ENCODE peak calls at places on chromosomes 1 and 21, in four cellular contexts. D, S, O and Q are unnamed samples.

GRCh38 chr1:44526295-44527073 is 121.4 kb downstream of the RNF220 start:
- DNase-seq in S (no peak), O (no peak), D (no peak), Q (no peak)

GRCh38 chr1:235054466-235054865 is 74.2 kb downstream of the TOMM20 start:
- DNase-seq in S (no peak), D (no peak), O (no peak), Q (no peak)

GRCh38 chr1:174938306-174939000 is 61.3 kb upstream of the CACYBP start:
- DNase-seq in D (no peak), S (no peak), O (no peak), Q (no peak)

GRCh38 chr21:43278359-43278758 is 109.6 kb downstream of the CRYAA start:
- DNase-seq in S (no peak), O (peak), D (no peak), Q (no peak)

GRCh38 chr1:48469616-48470500 is 2.1 kb downstream of the SPATA6 start:
- DNase-seq in D (peak), S (peak), O (peak), Q (peak)

GRCh38 chr1:104380003-104380402 is 630.3 kb downstream of the AMY1C start:
- DNase-seq in S (no peak), O (no peak), D (peak), Q (no peak)

GRCh38 chr1:208178091-208178529 is 66.1 kb downstream of the PLXNA2 start:
- DNase-seq in D (peak), O (no peak), S (no peak), Q (no peak)

GRCh38 chr1:189678779-189679178 is 798.9 kb downstream of the BRINP3 start:
- DNase-seq in S (no peak), O (no peak), D (no peak), Q (no peak)

GRCh38 chr1:83693409-83694126 is 305.4 kb downstream of the TTLL7 start:
- DNase-seq in S (peak), O (no peak), D (peak), Q (no peak)

GRCh38 chr1:46133181-46133658 is 791 bp upstream of the PIK3R3 start:
- DNase-seq in D (no peak), O (peak), S (no peak), Q (no peak)

GRCh38 chr1:153399401-153400055 is 8.7 kb upstream of the S100A8 start:
- DNase-seq in O (no peak), D (no peak), S (no peak), Q (no peak)

GRCh38 chr21:38916214-38916964 is 110.7 kb downstream of the ETS2 start:
- DNase-seq in S (no peak), O (no peak), D (no peak), Q (no peak)

DNA sequence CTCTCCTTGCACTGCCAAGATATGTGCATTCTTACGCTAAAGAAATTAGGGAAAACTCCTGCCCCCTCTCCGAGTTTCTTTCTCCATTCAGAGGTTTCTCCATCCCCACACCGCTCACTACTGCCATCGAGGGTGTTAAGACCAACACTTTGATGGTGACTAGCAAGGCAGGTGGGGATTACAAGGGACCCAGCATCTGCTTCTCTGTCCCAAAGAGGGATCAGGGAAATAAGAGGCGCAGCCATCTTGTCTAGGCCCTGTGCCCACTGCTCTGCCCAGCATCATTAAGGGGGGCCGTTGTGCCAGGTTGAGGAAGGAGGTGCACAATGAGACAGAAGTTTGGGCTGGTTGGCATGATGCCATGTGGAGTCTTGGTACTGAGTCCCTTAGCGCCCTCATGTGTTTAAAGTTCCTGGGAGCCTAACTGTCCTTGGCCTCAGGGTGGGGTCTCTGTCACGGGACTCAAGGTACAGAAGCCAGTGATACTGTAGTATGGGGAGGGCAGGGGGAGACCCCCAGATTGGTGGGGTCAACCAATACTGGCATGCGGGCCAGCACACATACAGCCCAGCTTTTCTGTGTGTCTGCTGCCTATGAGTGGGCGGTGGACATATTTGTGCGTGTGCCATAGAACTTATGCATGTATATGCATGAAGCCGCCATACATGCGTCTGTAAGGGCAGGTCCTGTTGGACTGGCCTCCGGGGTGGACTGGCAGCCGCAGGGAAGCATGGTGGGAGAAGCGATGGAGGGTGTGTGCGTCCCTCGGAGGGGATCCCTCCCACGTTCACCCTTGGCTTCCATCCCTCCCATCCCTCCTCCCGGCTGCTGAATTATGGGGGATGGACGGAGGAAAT is 5.5 kb downstream of the EFNA3 start:
- DNase-seq in O (no peak), S (no peak), D (peak), Q (no peak)
- TF ChIP-seq CTCF in O (no peak), S (no peak), D (peak), Q (peak)

GRCh38 chr1:156097499-156098178 is 15.4 kb upstream of the MEX3A start:
- DNase-seq in S (no peak), O (no peak), D (no peak), Q (no peak)
- H3K4me3 ChIP-seq in S (no peak), O (no peak), D (no peak), Q (no peak)

GRCh38 chr1:47442202-47442601 is 4.4 kb downstream of the FOXD2 start:
- DNase-seq in O (no peak), D (no peak), S (no peak), Q (no peak)
- TF ChIP-seq CTCF in O (no peak), D (no peak), S (no peak), Q (no peak)

GRCh38 chr1:28392027-28392652 is 22.6 kb downstream of the PHACTR4 start:
- DNase-seq in O (no peak), D (peak), S (no peak), Q (no peak)
- H3K4me3 ChIP-seq in O (no peak), D (no peak), S (no peak), Q (no peak)

GRCh38 chr1:151540982-151541377 is 871 bp downstream of the TUFT1 start:
- DNase-seq in S (peak), O (no peak), D (no peak), Q (no peak)
- TF ChIP-seq CTCF in S (no peak), O (no peak), D (no peak), Q (no peak)

GRCh38 chr1:26163684-26164035 is 4.8 kb downstream of the FAM110D start:
- DNase-seq in S (no peak), D (no peak), O (no peak), Q (no peak)
- H3K4me3 ChIP-seq in S (peak), D (peak), O (peak), Q (no peak)

GRCh38 chr1:204478921-204479320 is 15.7 kb downstream of the PIK3C2B start:
- DNase-seq in D (no peak), O (no peak), S (no peak), Q (no peak)

GRCh38 chr1:204477036-204477740 is 17.4 kb downstream of the PIK3C2B start:
- DNase-seq in O (no peak), D (no peak), S (no peak), Q (no peak)

GRCh38 chr1:204475651-204476432 is 18.8 kb downstream of the PIK3C2B start:
- DNase-seq in S (no peak), D (no peak), O (no peak), Q (no peak)

GRCh38 chr1:204478166-204478899 is 16.3 kb downstream of the PIK3C2B start:
- DNase-seq in S (no peak), O (no peak), D (no peak), Q (no peak)

GRCh38 chr1:204476563-204476962 is 18.0 kb downstream of the PIK3C2B start:
- DNase-seq in D (no peak), O (no peak), S (no peak), Q (no peak)
- TF ChIP-seq CTCF in D (no peak), O (no peak), S (peak), Q (no peak)

DNA sequence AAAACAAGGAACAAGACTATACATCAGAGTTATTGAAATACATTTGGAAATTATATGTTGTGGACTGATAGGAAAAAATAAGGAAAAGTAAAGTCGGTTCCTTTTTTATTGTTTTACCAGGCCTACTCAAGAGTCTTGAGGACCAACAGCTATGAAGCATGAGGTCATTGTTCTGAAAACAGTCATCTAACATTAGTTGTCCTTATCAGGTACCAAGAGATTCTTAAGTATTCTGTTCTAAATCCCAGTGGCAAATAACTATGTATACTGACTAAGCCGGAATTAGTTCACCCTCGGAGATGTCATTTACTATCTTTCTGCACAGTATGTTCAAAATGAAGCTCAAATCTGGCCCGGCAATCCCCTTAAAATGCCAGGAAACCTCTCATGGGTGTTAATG is 585 bp downstream of the ADGRL4 start:
- DNase-seq in O (no peak), D (peak), S (peak), Q (no peak)
- H3K4me3 ChIP-seq in O (peak), D (peak), S (peak), Q (no peak)